ENCODE peak calls at places on chromosomes 12 and 14, in ten cellular contexts. One of them, this sample, is unnamed.

GRCh38 chr12:127822743-127823433 is 444.1 kb upstream of the TMEM132C start:
- DNase-seq in sigmoid colon: no peak
- DNase-seq in DMS153: no peak
- DNase-seq in central memory CD8-positive, alpha-beta T cell: no peak
- DNase-seq in skeletal muscle cell: no peak
- DNase-seq in germinal center: no peak
- DNase-seq in MG63: peak
- DNase-seq in nephron progenitor cell: no peak
- DNase-seq in LNCaP clone FGC: no peak
- DNase-seq in A172: no peak
- DNase-seq in this sample: no peak

GRCh38 chr12:109115758-109116610 is at the start of gene ACACB:
- DNase-seq in sigmoid colon: peak
- DNase-seq in DMS153: no peak
- DNase-seq in central memory CD8-positive, alpha-beta T cell: no peak
- DNase-seq in skeletal muscle cell: no peak
- DNase-seq in germinal center: no peak
- DNase-seq in MG63: no peak
- DNase-seq in nephron progenitor cell: no peak
- DNase-seq in LNCaP clone FGC: no peak
- DNase-seq in A172: no peak
- DNase-seq in this sample: no peak

GRCh38 chr12:77218278-77218677 is 152.9 kb upstream of the E2F7 start:
- DNase-seq in sigmoid colon: no peak
- DNase-seq in DMS153: no peak
- DNase-seq in central memory CD8-positive, alpha-beta T cell: no peak
- DNase-seq in skeletal muscle cell: no peak
- DNase-seq in germinal center: no peak
- DNase-seq in MG63: no peak
- DNase-seq in nephron progenitor cell: no peak
- DNase-seq in LNCaP clone FGC: no peak
- DNase-seq in A172: no peak
- DNase-seq in this sample: no peak

GRCh38 chr14:55814064-55814463 is 234.1 kb downstream of the KTN1 start:
- DNase-seq in sigmoid colon: no peak
- DNase-seq in DMS153: no peak
- DNase-seq in central memory CD8-positive, alpha-beta T cell: no peak
- DNase-seq in skeletal muscle cell: no peak
- DNase-seq in germinal center: no peak
- DNase-seq in MG63: no peak
- DNase-seq in nephron progenitor cell: no peak
- DNase-seq in LNCaP clone FGC: no peak
- DNase-seq in A172: no peak
- DNase-seq in this sample: no peak

GRCh38 chr12:5817246-5817645 is 127.8 kb downstream of the ANO2 start:
- DNase-seq in sigmoid colon: no peak
- DNase-seq in DMS153: no peak
- DNase-seq in central memory CD8-positive, alpha-beta T cell: no peak
- DNase-seq in skeletal muscle cell: no peak
- DNase-seq in germinal center: no peak
- DNase-seq in MG63: no peak
- DNase-seq in nephron progenitor cell: no peak
- DNase-seq in LNCaP clone FGC: no peak
- DNase-seq in A172: no peak
- DNase-seq in this sample: no peak

GRCh38 chr14:51004801-51005526 is 60.7 kb upstream of the PYGL start:
- DNase-seq in sigmoid colon: no peak
- DNase-seq in DMS153: peak
- DNase-seq in central memory CD8-positive, alpha-beta T cell: no peak
- DNase-seq in skeletal muscle cell: no peak
- DNase-seq in germinal center: no peak
- DNase-seq in MG63: no peak
- DNase-seq in nephron progenitor cell: no peak
- DNase-seq in LNCaP clone FGC: no peak
- DNase-seq in A172: peak
- DNase-seq in this sample: no peak

GRCh38 chr14:38056270-38056669 is 151.4 kb upstream of the SSTR1 start:
- DNase-seq in sigmoid colon: no peak
- DNase-seq in DMS153: no peak
- DNase-seq in central memory CD8-positive, alpha-beta T cell: no peak
- DNase-seq in skeletal muscle cell: no peak
- DNase-seq in germinal center: peak
- DNase-seq in MG63: no peak
- DNase-seq in nephron progenitor cell: no peak
- DNase-seq in LNCaP clone FGC: no peak
- DNase-seq in A172: no peak
- DNase-seq in this sample: no peak

GRCh38 chr12:122064034-122064777 is 14.3 kb upstream of the MLXIP start:
- DNase-seq in sigmoid colon: peak
- DNase-seq in DMS153: peak
- DNase-seq in central memory CD8-positive, alpha-beta T cell: no peak
- DNase-seq in skeletal muscle cell: peak
- DNase-seq in germinal center: peak
- DNase-seq in MG63: peak
- DNase-seq in nephron progenitor cell: peak
- DNase-seq in LNCaP clone FGC: no peak
- DNase-seq in A172: peak
- DNase-seq in this sample: peak

GRCh38 chr12:2268478-2269286 is 215.9 kb downstream of the CACNA1C start:
- DNase-seq in sigmoid colon: no peak
- DNase-seq in DMS153: no peak
- DNase-seq in central memory CD8-positive, alpha-beta T cell: no peak
- DNase-seq in skeletal muscle cell: no peak
- DNase-seq in germinal center: no peak
- DNase-seq in MG63: peak
- DNase-seq in nephron progenitor cell: no peak
- DNase-seq in LNCaP clone FGC: no peak
- DNase-seq in A172: peak
- DNase-seq in this sample: no peak

GRCh38 chr12:130715996-130716917 is at the start of gene RIMBP2:
- DNase-seq in sigmoid colon: peak
- DNase-seq in DMS153: peak
- DNase-seq in central memory CD8-positive, alpha-beta T cell: no peak
- DNase-seq in skeletal muscle cell: peak
- DNase-seq in germinal center: no peak
- DNase-seq in MG63: peak
- DNase-seq in nephron progenitor cell: peak
- DNase-seq in LNCaP clone FGC: no peak
- DNase-seq in A172: peak
- DNase-seq in this sample: peak

GRCh38 chr12:32155041-32155440 is 48.4 kb downstream of the BICD1 start:
- DNase-seq in sigmoid colon: no peak
- DNase-seq in DMS153: no peak
- DNase-seq in central memory CD8-positive, alpha-beta T cell: no peak
- DNase-seq in skeletal muscle cell: no peak
- DNase-seq in germinal center: no peak
- DNase-seq in MG63: no peak
- DNase-seq in nephron progenitor cell: no peak
- DNase-seq in LNCaP clone FGC: no peak
- DNase-seq in A172: no peak
- DNase-seq in this sample: no peak